ENCODE peak calls at places on chromosomes 1 and 21, in four cellular contexts. U, D, E and L are unnamed samples.

GRCh38 chr1:155463865-155464264 is 98.7 kb downstream of the ASH1L start:
- DNase-seq in U (no peak), D (no peak), E (no peak), L (no peak)

GRCh38 chr1:1309525-1310385 is 1.4 kb downstream of the PUSL1 start:
- DNase-seq in U (no peak), D (no peak), E (no peak), L (no peak)

GRCh38 chr1:36658838-36659237 is 176.1 kb upstream of the CSF3R start:
- DNase-seq in U (no peak), D (no peak), E (peak), L (no peak)

GRCh38 chr1:150259758-150260669 is 2.4 kb downstream of the CA14 start:
- DNase-seq in U (no peak), D (no peak), E (no peak), L (no peak)

GRCh38 chr1:217747156-217747769 is 116.1 kb downstream of the SPATA17 start:
- DNase-seq in U (no peak), D (no peak), E (no peak), L (peak)

GRCh38 chr1:223011230-223011856 is 131.7 kb downstream of the TLR5 start:
- DNase-seq in U (no peak), D (no peak), E (no peak), L (no peak)

GRCh38 chr1:228299901-228300300 is 92.1 kb downstream of the OBSCN start:
- DNase-seq in U (no peak), D (no peak), E (no peak), L (no peak)

GRCh38 chr1:56376188-56376984 is 203.0 kb downstream of the PLPP3 start:
- DNase-seq in U (no peak), D (peak), E (peak), L (no peak)

GRCh38 chr1:236913371-236914037 is 90.7 kb downstream of the MT1HL1 start:
- DNase-seq in U (no peak), D (no peak), E (no peak), L (no peak)

GRCh38 chr1:210123924-210124589 is 108.5 kb upstream of the SERTAD4 start:
- DNase-seq in U (no peak), D (no peak), E (no peak), L (no peak)

GRCh38 chr1:182444497-182444896 is 5.4 kb upstream of the RGSL1 start:
- DNase-seq in U (no peak), D (no peak), E (no peak), L (peak)

GRCh38 chr1:48552420-48552819 is 80.4 kb upstream of the SPATA6 start:
- DNase-seq in U (peak), D (no peak), E (no peak), L (no peak)

GRCh38 chr1:81650741-81651140 is 150.0 kb upstream of the ADGRL2 start:
- DNase-seq in U (no peak), D (no peak), E (no peak), L (no peak)

GRCh38 chr1:234643111-234643849 is 33.3 kb upstream of the IRF2BP2 start:
- DNase-seq in U (no peak), D (no peak), E (no peak), L (no peak)

GRCh38 chr1:186927884-186928283 is 99.1 kb downstream of the PLA2G4A start:
- DNase-seq in U (no peak), D (no peak), E (no peak), L (no peak)

GRCh38 chr1:82162526-82163420 is 362.0 kb downstream of the ADGRL2 start:
- DNase-seq in U (no peak), D (no peak), E (no peak), L (no peak)

GRCh38 chr1:1929639-1930545 is 10.8 kb upstream of the TMEM52 start:
- DNase-seq in U (no peak), D (peak), E (no peak), L (no peak)

GRCh38 chr21:37866027-37866426 is 50.2 kb downstream of the KCNJ6 start:
- DNase-seq in U (no peak), D (no peak), E (peak), L (no peak)

GRCh38 chr1:11441211-11441952 is 37.6 kb upstream of the DISP3 start:
- DNase-seq in U (no peak), D (no peak), E (no peak), L (no peak)

GRCh38 chr1:175376194-175376593 is 183.6 kb upstream of the KIAA0040 start:
- DNase-seq in U (no peak), D (no peak), E (no peak), L (peak)

GRCh38 chr1:2413495-2414296 is 1.3 kb upstream of the PEX10 start:
- DNase-seq in U (no peak), D (no peak), E (no peak), L (peak)

GRCh38 chr1:181588631-181589030 is 105.3 kb downstream of the CACNA1E start:
- DNase-seq in U (no peak), D (no peak), E (no peak), L (no peak)

GRCh38 chr21:44950351-44950750 is 10.5 kb downstream of the SLX9 start:
- DNase-seq in U (no peak), D (no peak), E (no peak), L (no peak)

GRCh38 chr1:193514397-193514796 is 328.0 kb upstream of the B3GALT2 start:
- DNase-seq in U (no peak), D (no peak), E (no peak), L (no peak)

GRCh38 chr21:28337319-28337718 is 655.4 kb downstream of the LTN1 start:
- DNase-seq in U (no peak), D (no peak), E (no peak), L (no peak)

GRCh38 chr1:210378721-210379120 is 50.0 kb downstream of the HHAT start:
- DNase-seq in U (no peak), D (no peak), E (no peak), L (no peak)

GRCh38 chr1:161019767-161020572 is 982 bp downstream of the F11R start:
- DNase-seq in U (no peak), D (no peak), E (no peak), L (peak)

GRCh38 chr1:225919906-225920305 is 4.1 kb downstream of the PYCR2 start:
- DNase-seq in U (peak), D (no peak), E (peak), L (no peak)

GRCh38 chr1:185267278-185267677 is 49.8 kb downstream of the IVNS1ABP start:
- DNase-seq in U (no peak), D (no peak), E (no peak), L (no peak)

GRCh38 chr1:101382135-101382534 is 145.3 kb downstream of the S1PR1 start:
- DNase-seq in U (no peak), D (no peak), E (no peak), L (no peak)

GRCh38 chr1:215081566-215082531 is 688 bp upstream of the KCNK2 start:
- DNase-seq in U (no peak), D (no peak), E (no peak), L (no peak)

GRCh38 chr1:224287714-224288113 is 42.3 kb downstream of the NVL start:
- DNase-seq in U (no peak), D (no peak), E (no peak), L (no peak)

GRCh38 chr1:46174448-46175231 is at the start of gene TSPAN1:
- DNase-seq in U (peak), D (no peak), E (no peak), L (no peak)

GRCh38 chr1:205575294-205575885 is 56.4 kb downstream of the ELK4 start:
- DNase-seq in U (no peak), D (peak), E (peak), L (no peak)

GRCh38 chr1:24385160-24385939 is 28.2 kb downstream of the STPG1 start:
- DNase-seq in U (no peak), D (no peak), E (peak), L (peak)
- TF ChIP-seq CTCF in U (no peak), D (no peak), E (no peak), L (peak)

DNA sequence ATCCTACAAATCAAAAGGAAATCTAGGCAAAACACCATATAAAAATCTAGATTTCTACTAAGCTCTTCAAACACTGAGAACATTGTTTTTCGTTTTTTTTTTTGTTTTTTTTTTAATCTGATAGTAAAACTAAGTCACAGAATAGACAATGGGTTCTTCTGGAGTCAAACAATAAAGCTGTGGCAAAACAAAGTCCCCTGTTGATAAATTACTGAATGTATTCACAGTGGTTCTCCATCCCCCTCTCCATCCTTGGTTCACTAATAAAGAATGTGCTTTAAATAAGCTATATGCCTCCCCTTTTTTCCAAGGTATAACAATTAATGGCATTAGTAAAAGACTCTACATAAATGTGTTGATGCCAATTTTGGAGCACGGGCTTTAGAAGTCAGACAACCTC is 16.7 kb upstream of the ATP1B1 start:
- DNase-seq in U (no peak), D (no peak), E (no peak), L (no peak)
- TF ChIP-seq CTCF in U (no peak), D (no peak), E (no peak), L (no peak)

DNA sequence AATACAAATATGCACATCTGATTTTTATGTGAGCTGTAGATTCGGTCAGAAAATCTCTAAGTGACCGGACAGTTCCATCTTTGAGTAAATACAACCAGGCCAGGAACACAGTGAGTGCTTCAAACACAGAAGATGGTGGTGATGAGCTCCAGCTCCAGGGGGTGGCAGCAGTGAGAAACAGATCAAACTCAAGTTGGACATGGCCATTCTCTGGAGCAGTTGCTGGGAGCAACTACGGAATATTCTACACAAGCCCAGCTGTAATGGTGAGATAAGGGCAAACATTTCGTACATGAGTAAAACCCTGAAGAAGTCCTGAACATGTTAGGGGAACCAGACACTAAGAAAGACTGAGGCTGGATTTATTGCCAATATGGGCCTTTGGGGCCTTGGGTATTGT is 100.7 kb downstream of the BARHL2 start:
- DNase-seq in U (no peak), D (no peak), E (no peak), L (no peak)
- TF ChIP-seq CTCF in U (no peak), D (no peak), E (no peak), L (no peak)

GRCh38 chr1:33814166-33814565 is 49.7 kb upstream of the HMGB4 start:
- DNase-seq in U (no peak), D (no peak), E (no peak), L (no peak)
- TF ChIP-seq CTCF in U (no peak), D (no peak), E (no peak), L (no peak)

GRCh38 chr1:17134724-17135123 is 15.5 kb upstream of the PADI2 start:
- DNase-seq in U (no peak), D (no peak), E (no peak), L (no peak)
- TF ChIP-seq CTCF in U (no peak), D (no peak), E (no peak), L (no peak)

DNA sequence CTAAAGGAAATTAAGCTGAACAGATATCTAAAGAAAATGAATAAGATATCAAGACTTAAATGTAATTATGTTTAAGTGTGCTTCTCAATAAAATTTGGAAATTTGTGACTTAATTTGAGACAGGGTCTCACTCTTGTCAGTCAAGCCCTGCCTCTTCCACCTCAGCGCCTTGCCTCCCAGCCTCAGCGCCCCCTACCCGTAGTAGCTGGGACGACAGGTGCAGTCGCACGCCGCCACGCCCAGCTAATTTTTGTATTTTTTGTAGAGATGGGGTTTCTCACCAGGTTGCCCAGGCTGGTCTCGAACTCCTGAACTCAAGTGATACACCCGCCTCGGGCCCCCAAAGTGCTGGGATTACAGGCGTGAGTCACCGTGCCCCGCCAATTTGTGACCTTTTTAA is 117.0 kb downstream of the CLEC20A start:
- DNase-seq in U (no peak), D (no peak), E (no peak), L (no peak)
- TF ChIP-seq CTCF in U (no peak), D (no peak), E (no peak), L (no peak)

GRCh38 chr21:36693144-36694040 is 5.5 kb upstream of the SIM2 start:
- DNase-seq in U (no peak), D (no peak), E (no peak), L (peak)
- TF ChIP-seq CTCF in U (no peak), D (no peak), E (no peak), L (peak)

GRCh38 chr1:3433076-3433475 is 21.4 kb upstream of the ARHGEF16 start:
- DNase-seq in U (no peak), D (no peak), E (no peak), L (no peak)
- TF ChIP-seq CTCF in U (no peak), D (no peak), E (no peak), L (no peak)